ENCODE peak calls at places on chromosomes 11 and 22, in six cellular contexts. W, H, K, M, L and B are unnamed samples.

GRCh38 chr22:32307055-32307454 is 50.6 kb upstream of the RFPL3 start:
- DNase-seq in W (no peak), H (no peak), K (no peak), M (no peak), L (no peak), B (no peak)

GRCh38 chr11:114705280-114706024 is 27.1 kb downstream of the NXPE2 start:
- DNase-seq in W (no peak), H (no peak), K (no peak), M (no peak), L (no peak), B (no peak)

GRCh38 chr11:134331565-134332188 is at the start of gene GLB1L2:
- DNase-seq in W (peak; percentile 99), H (peak; percentile 45), K (peak; percentile 35), M (peak; percentile 86), L (peak; percentile 99), B (no peak)

GRCh38 chr11:82995754-82996398 is 75.8 kb downstream of the RAB30 start:
- DNase-seq in W (no peak), H (no peak), K (no peak), M (no peak), L (no peak), B (no peak)

GRCh38 chr11:101357771-101358170 is 226.0 kb downstream of the TRPC6 start:
- DNase-seq in W (no peak), H (no peak), K (no peak), M (no peak), L (no peak), B (no peak)

GRCh38 chr11:71307811-71308645 is 55.7 kb upstream of the SHANK2 start:
- DNase-seq in W (no peak), H (no peak), K (no peak), M (peak; percentile 30), L (no peak), B (no peak)

GRCh38 chr11:124600924-124601323 is 10.3 kb upstream of the PANX3 start:
- DNase-seq in W (no peak), H (no peak), K (no peak), M (no peak), L (no peak), B (no peak)

GRCh38 chr22:46363611-46364321 is 28.3 kb downstream of the TRMU start:
- DNase-seq in W (peak; percentile 26), H (no peak), K (no peak), M (no peak), L (no peak), B (no peak)

GRCh38 chr11:36110698-36111410 is 167.0 kb downstream of the LDLRAD3 start:
- DNase-seq in W (no peak), H (no peak), K (no peak), M (no peak), L (no peak), B (no peak)

GRCh38 chr22:46789992-46790391 is 27.5 kb downstream of the TBC1D22A start:
- DNase-seq in W (no peak), H (no peak), K (no peak), M (no peak), L (no peak), B (no peak)

GRCh38 chr22:40966683-40967082 is 15.5 kb downstream of the RBX1 start:
- DNase-seq in W (no peak), H (no peak), K (no peak), M (no peak), L (no peak), B (no peak)

GRCh38 chr22:16803255-16803917 is 21.8 kb downstream of the XKR3 start:
- DNase-seq in W (no peak), H (no peak), K (no peak), M (no peak), L (no peak), B (no peak)

GRCh38 chr22:25068701-25069100 is 116.2 kb downstream of the KIAA1671 start:
- DNase-seq in W (peak; percentile 80), H (no peak), K (no peak), M (no peak), L (no peak), B (no peak)

GRCh38 chr11:29258411-29258810 is 758.4 kb downstream of the KCNA4 start:
- DNase-seq in W (no peak), H (no peak), K (no peak), M (no peak), L (no peak), B (no peak)

GRCh38 chr22:30481711-30482110 is 9.9 kb upstream of the SEC14L3 start:
- DNase-seq in W (no peak), H (no peak), K (no peak), M (no peak), L (peak; percentile 18), B (no peak)

DNA sequence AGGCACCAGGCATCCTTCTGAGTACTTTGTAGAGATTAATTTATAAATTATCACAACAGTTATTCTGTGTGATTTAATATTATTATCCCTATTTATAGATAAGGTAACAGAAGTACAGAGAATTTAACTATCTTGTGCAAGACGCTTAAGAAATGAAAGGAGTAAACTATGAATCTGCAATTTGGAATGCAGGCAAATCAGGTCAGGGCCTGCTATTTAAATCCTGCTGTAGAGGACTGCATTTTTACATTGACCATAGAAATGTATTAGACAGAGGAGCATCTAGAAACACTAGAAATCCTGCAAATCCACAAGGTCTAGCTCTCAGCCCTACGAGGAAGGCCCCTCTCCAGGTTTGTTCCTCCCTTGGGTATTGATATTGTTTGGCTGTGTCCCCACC is 336.2 kb downstream of the ETS1 start:
- DNase-seq in W (no peak), H (no peak), K (no peak), M (no peak), L (no peak), B (no peak)
- TF ChIP-seq SIN3A in W (no peak), H (no peak), K (no peak), M (no peak), L (no peak), B (no peak)

GRCh38 chr11:65571940-65572339 is 398 bp upstream of the FAM89B start:
- DNase-seq in W (no peak), H (no peak), K (no peak), M (no peak), L (no peak), B (no peak)
- TF ChIP-seq CTCF in W (peak; percentile 58), H (peak; percentile 68), K (peak; percentile 60), M (peak; percentile 77), L (peak; percentile 84), B (peak; percentile 85)

GRCh38 chr11:103850419-103851165 is 185.8 kb upstream of the DDI1 start:
- DNase-seq in W (no peak), H (no peak), K (no peak), M (no peak), L (no peak), B (no peak)
- TF ChIP-seq SIN3A in W (no peak), H (no peak), K (no peak), M (no peak), L (no peak), B (no peak)

DNA sequence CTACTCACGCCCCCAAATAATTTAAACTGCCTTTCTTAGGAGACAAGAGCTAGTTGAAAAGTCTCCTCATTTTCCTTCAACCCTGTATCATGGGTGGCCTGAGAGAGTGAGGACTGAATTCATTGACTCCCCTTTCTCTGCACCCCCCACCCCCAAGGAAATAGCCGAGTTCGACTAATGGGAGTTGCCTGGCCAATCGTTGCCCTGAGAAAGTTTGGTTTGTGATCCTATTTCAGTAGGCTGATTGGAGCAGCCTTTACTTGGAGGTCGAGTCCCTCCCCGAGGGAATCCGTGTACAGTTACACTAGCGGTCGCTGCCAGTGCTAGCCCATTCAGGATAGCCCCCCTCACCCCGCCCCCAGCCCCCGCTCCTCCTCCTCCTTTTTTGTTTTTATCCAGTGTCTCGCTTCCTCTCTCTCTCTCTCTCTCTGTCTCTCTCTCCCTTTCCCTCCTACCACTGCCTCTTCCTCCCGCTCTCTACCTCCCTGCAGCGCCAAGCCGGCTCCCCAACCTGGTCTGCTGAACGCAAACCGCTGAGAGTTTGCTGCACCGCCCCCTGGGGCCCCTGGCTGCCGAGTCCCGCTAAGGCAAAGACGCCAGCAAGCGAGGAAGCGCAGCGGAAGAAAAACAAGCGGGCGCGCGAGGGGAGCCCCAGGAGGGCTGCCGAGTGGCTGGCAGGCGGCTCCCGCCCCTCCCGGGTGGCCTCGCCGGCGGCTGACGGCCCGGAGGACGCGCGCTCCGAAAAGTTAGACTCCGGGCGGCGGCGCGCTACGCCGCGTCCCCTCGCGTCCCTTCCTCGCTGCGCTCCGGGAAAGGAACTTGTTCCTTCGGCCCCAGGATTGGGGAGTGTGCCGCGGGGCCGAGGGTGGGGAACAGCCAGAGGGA is at the start of gene GRAMD1B:
- DNase-seq in W (peak; percentile 87), H (no peak), K (no peak), M (peak; percentile 87), L (no peak), B (no peak)
- TF ChIP-seq CTCF in W (peak; percentile 33), H (no peak), K (no peak), M (no peak), L (no peak), B (no peak)

GRCh38 chr11:121634889-121635288 is 182.1 kb upstream of the SORL1-AS1 start:
- DNase-seq in W (no peak), H (no peak), K (no peak), M (no peak), L (no peak), B (no peak)
- TF ChIP-seq SIN3A in W (no peak), H (no peak), K (no peak), M (no peak), L (no peak), B (no peak)

DNA sequence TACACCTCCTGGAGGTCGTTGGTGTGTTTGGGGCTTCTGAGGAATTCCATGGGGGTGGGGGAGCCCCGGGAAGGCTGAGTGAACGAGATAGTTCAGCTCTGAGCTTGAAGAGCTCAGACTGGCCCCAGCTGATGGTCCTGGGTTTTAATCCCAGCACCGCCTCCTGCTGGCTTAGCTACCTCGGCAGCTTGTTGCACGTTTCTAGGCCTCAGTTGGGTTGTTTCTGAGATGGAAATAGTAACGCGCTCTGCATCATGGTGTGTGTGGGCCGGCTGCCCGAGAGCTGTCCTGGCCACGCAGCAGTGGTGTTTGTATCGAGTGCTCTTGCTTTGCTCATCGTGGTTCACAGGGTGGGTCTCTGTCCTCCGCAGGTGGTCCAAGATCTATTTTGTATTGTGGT is 37.4 kb downstream of the TPCN2 start:
- DNase-seq in W (no peak), H (no peak), K (no peak), M (no peak), L (no peak), B (no peak)
- TF ChIP-seq CTCF in W (no peak), H (peak; percentile 35), K (peak; percentile 15), M (peak; percentile 48), L (peak; percentile 42), B (no peak)